ENCODE peak calls at places on chromosomes 4 and X, in four cellular contexts. V is thyroid gland, G is right lobe of liver, S is body of pancreas. I is an unnamed sample. For H3K9me3, the result is how much of the 10 kb centered on the place peaks cover.

GRCh38 chr4:188008377-188008776 is 12.8 kb downstream of the ZFP42 start:
- DNase-seq in G (no peak), V (no peak), S (no peak), I (no peak)

GRCh38 chr4:12555011-12555410 is 929.1 kb downstream of the RAB28 start:
- DNase-seq in V (no peak), S (no peak), G (no peak), I (no peak)

GRCh38 chr4:150321113-150321512 is 242.9 kb downstream of the DCLK2 start:
- DNase-seq in G (no peak), V (no peak), S (no peak), I (no peak)

GRCh38 chrX:134580947-134581346 is 77.3 kb downstream of the PLAC1 start:
- DNase-seq in V (no peak), G (no peak), S (no peak), I (no peak)

GRCh38 chr4:87317527-87317926 is 5.2 kb downstream of the HSD17B13 start:
- DNase-seq in S (peak), V (no peak), G (peak), I (no peak)

GRCh38 chr4:3111461-3111860 is 37.0 kb downstream of the HTT start:
- DNase-seq in S (no peak), G (no peak), V (no peak), I (no peak)

GRCh38 chr4:2284161-2284933 is 22.4 kb upstream of the MXD4 start:
- DNase-seq in S (peak), G (peak), V (no peak), I (no peak)

GRCh38 chr4:52263612-52264011 is 212.5 kb downstream of the SPATA18 start:
- DNase-seq in G (no peak), S (no peak), V (peak), I (no peak)

GRCh38 chrX:148856505-148856904 is 356.1 kb downstream of the AFF2 start:
- DNase-seq in V (no peak), S (no peak), G (no peak), I (no peak)

GRCh38 chr4:38082424-38083374 is 122.5 kb downstream of the PTTG2 start:
- DNase-seq in G (no peak), S (no peak), V (no peak), I (no peak)

GRCh38 chr4:183783933-183784622 is 121.0 kb upstream of the STOX2 start:
- DNase-seq in G (no peak), V (peak), S (no peak), I (no peak)

GRCh38 chr4:37422102-37422501 is 177.6 kb downstream of the NWD2 start:
- DNase-seq in V (no peak), S (peak), G (no peak), I (no peak)

GRCh38 chr4:15489551-15489950 is 19.9 kb downstream of the CC2D2A start:
- DNase-seq in G (no peak), V (no peak), S (no peak), I (no peak)

GRCh38 chr4:37454263-37454800 is 209.8 kb downstream of the NWD2 start:
- DNase-seq in G (peak), S (no peak), V (no peak), I (no peak)

GRCh38 chrX:87941841-87942240 is 424.2 kb downstream of the KLHL4 start:
- DNase-seq in S (no peak), G (no peak), V (no peak), I (no peak)

GRCh38 chr4:43296946-43297528 is 404.5 kb downstream of the GRXCR1 start:
- DNase-seq in G (no peak), S (no peak), V (no peak), I (no peak)

GRCh38 chr4:1746265-1746691 is 25.0 kb downstream of the TACC3 start:
- DNase-seq in S (peak), G (peak), V (peak), I (peak)

GRCh38 chr4:13989496-13989895 is 362.0 kb upstream of the BOD1L1 start:
- DNase-seq in G (no peak), V (no peak), S (no peak), I (no peak)

GRCh38 chrX:135170468-135170867 is 730 bp downstream of the CT55 start:
- DNase-seq in G (no peak), S (no peak), V (no peak), I (no peak)

GRCh38 chr4:188660796-188661195 is 521.6 kb downstream of the TRIML1 start:
- DNase-seq in S (no peak), V (no peak), G (no peak), I (no peak)

GRCh38 chr4:80685219-80685618 is 345.3 kb upstream of the BMP3 start:
- DNase-seq in V (no peak), G (no peak), S (no peak), I (no peak)

GRCh38 chr4:53861856-53862610 is 202.4 kb downstream of the CHIC2 start:
- DNase-seq in G (no peak), V (peak), S (no peak), I (peak)

GRCh38 chrX:121308276-121308805 is 260.9 kb downstream of the GLUD2 start:
- DNase-seq in V (peak), S (peak), G (no peak), I (peak)

GRCh38 chr4:152079543-152080293 is 318.9 kb upstream of the GATB start:
- DNase-seq in V (no peak), G (no peak), S (no peak), I (no peak)
- H3K9me3 ChIP-seq in V (under half), G (under half), S (under half), I (under half)

GRCh38 chrX:40108959-40109287 is 11.2 kb upstream of the BCOR start:
- DNase-seq in G (peak), V (peak), S (peak), I (peak)
- H3K9me3 ChIP-seq in G (under half), V (under half), S (under half), I (under half)

GRCh38 chrX:144738246-144738645 is 509.1 kb upstream of the SPANXN1 start:
- DNase-seq in G (no peak), S (no peak), V (no peak), I (no peak)
- H3K9me3 ChIP-seq in G (under half), S (under half), V (under half), I (under half)

DNA sequence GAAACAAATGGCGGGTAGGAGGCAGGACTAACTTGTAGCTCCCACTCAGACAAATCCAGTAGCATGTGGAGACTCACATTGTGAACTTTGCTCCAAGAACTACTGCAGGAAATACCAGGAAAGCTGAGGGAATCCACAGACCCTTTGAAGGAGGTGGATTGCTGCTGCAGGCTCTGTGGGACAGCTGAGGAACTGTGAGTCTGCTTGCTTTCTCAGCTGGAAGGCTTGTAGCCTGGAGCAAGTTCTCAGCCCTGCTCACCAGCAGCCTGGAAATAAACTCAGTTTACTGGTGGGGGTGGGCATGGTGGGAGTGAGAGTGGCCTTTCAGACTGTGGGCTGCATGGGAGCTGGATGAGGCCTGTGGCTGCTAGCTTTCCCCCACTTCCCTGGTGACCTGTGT is 16.0 kb downstream of the RTL3 start:
- DNase-seq in S (no peak), G (no peak), V (no peak), I (no peak)
- H3K9me3 ChIP-seq in S (under half), G (under half), V (under half), I (under half)

DNA sequence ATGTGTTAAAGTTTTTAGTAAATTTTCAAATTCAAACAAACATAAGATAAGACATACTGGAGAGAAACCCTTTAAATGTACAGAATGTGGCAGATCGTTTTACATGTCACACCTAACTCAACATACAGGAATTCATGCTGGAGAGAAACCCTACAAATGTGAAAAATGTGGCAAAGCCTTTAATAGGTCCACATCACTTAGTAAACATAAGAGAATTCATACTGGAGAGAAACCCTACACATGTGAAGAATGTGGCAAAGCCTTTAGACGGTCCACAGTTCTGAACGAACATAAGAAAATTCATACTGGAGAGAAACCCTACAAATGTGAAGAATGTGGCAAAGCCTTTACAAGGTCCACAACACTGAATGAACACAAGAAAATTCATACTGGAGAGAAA is 32.8 kb downstream of the ZNF595 start:
- DNase-seq in S (no peak), V (no peak), G (no peak), I (no peak)
- H3K9me3 ChIP-seq in S (half or more), V (under half), G (under half), I (half or more)

GRCh38 chrX:96692911-96693310 is 8.3 kb downstream of the DIAPH2 start:
- DNase-seq in G (no peak), V (no peak), S (no peak), I (no peak)

GRCh38 chrX:96692454-96692853 is 7.8 kb downstream of the DIAPH2 start:
- DNase-seq in S (no peak), G (no peak), V (no peak), I (no peak)

GRCh38 chrX:96685205-96686099 is 810 bp downstream of the DIAPH2 start:
- DNase-seq in V (peak), G (peak), S (peak), I (no peak)

GRCh38 chrX:96689951-96690350 is 5.3 kb downstream of the DIAPH2 start:
- DNase-seq in G (no peak), S (no peak), V (no peak), I (no peak)

GRCh38 chrX:96688789-96689188 is 4.1 kb downstream of the DIAPH2 start:
- DNase-seq in V (no peak), G (no peak), S (no peak), I (no peak)
- H3K9me3 ChIP-seq in V (under half), G (under half), S (under half), I (under half)

DNA sequence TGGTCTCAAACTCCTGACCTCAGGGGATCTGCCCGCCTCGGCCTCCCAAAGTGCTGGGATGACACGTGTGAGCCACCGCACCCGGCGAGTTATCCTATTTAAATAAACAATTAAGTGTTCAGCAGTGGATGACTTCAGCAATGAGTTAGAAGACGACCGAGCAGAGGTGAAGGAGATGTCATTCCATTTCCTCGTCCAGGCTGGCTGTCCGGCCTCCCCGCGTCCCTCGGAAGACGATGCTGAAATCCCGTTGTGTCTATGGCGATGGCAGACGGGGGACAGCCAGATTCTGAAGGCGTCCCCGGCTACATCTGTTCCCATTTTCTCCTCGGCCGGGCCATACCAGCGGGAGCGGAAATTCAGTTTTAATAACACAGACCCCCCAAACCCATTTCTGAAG is 209.8 kb downstream of the CRLF2 start:
- DNase-seq in G (no peak), V (no peak), S (no peak), I (no peak)
- H3K9me3 ChIP-seq in G (under half), V (under half), S (under half), I (under half)

I was measured in A549.